ENCODE peak calls at places on chromosomes 4 and X, in five cellular contexts. X is brain microvascular endothelial cell, L is ACHN, W is T-helper 9 cell, U is right cardiac atrium. B is an unnamed sample.

GRCh38 chrX:149004936-149005335 is 500.2 kb downstream of the IDS start:
- DNase-seq in X (no peak), L (no peak), W (no peak), U (no peak), B (no peak)

GRCh38 chrX:97740886-97741285 is 857.2 kb downstream of the RPA4 start:
- DNase-seq in X (no peak), L (no peak), W (no peak), U (no peak), B (no peak)

GRCh38 chr4:44558206-44558605 is 93.2 kb downstream of the YIPF7 start:
- DNase-seq in X (no peak), L (no peak), W (no peak), U (no peak), B (no peak)

GRCh38 chr4:147325566-147325965 is 155.3 kb upstream of the EDNRA start:
- DNase-seq in X (no peak), L (no peak), W (no peak), U (no peak), B (no peak)

GRCh38 chr4:7365472-7366179 is 69.1 kb downstream of the PSAPL1 start:
- DNase-seq in X (no peak), L (no peak), W (no peak), U (peak), B (no peak)

GRCh38 chrX:47623540-47624027 is 3.9 kb upstream of the SYN1 start:
- DNase-seq in X (peak), L (peak), W (peak), U (peak), B (no peak)

GRCh38 chrX:15853586-15854079 is 980 bp downstream of the AP1S2 start:
- DNase-seq in X (no peak), L (no peak), W (no peak), U (no peak), B (no peak)

GRCh38 chrX:15310117-15310516 is 5.3 kb downstream of the ASB11 start:
- DNase-seq in X (no peak), L (no peak), W (no peak), U (peak), B (no peak)

GRCh38 chr4:173214661-173215060 is 46.0 kb downstream of the GALNT7 start:
- DNase-seq in X (no peak), L (peak), W (no peak), U (peak), B (no peak)

GRCh38 chr4:158962396-158962795 is 140.5 kb upstream of the RAPGEF2 start:
- DNase-seq in X (no peak), L (no peak), W (no peak), U (no peak), B (no peak)

GRCh38 chr4:7753931-7754465 is 185.7 kb downstream of the AFAP1 start:
- DNase-seq in X (no peak), L (peak), W (no peak), U (peak), B (no peak)

GRCh38 chr4:53914313-53915016 is 149.9 kb downstream of the CHIC2 start:
- DNase-seq in X (peak), L (no peak), W (no peak), U (no peak), B (no peak)

GRCh38 chr4:113131621-113132020 is 82.2 kb downstream of the ANK2 start:
- DNase-seq in X (no peak), L (no peak), W (no peak), U (no peak), B (no peak)

GRCh38 chr4:163484906-163485305 is 9.6 kb upstream of the TMA16 start:
- DNase-seq in X (peak), L (peak), W (peak), U (peak), B (no peak)

GRCh38 chr4:188781655-188782054 is 642.4 kb downstream of the TRIML1 start:
- DNase-seq in X (peak), L (peak), W (no peak), U (no peak), B (no peak)

GRCh38 chrX:111445485-111445884 is 33.5 kb upstream of the DCX start:
- DNase-seq in X (peak), L (peak), W (no peak), U (no peak), B (no peak)

GRCh38 chr4:79588679-79589078 is 180.7 kb upstream of the GK2 start:
- DNase-seq in X (peak), L (no peak), W (no peak), U (no peak), B (no peak)

GRCh38 chrX:109487640-109488039 is 5.8 kb upstream of the GUCY2F start:
- DNase-seq in X (no peak), L (no peak), W (no peak), U (no peak), B (no peak)

GRCh38 chrX:153763298-153763932 is 634 bp upstream of the PLXNB3 start:
- DNase-seq in X (no peak), L (no peak), W (no peak), U (peak), B (no peak)

GRCh38 chr4:82618321-82618720 is 56.5 kb upstream of the TMEM150C start:
- DNase-seq in X (no peak), L (no peak), W (no peak), U (no peak), B (no peak)